ENCODE peak calls at places on chromosomes 3 and 15, in five cellular contexts. One of them, this sample, is unnamed.

GRCh38 chr15:66039117-66039860 is 170.0 kb downstream of the RAB11A start:
- DNase-seq in brain microvascular endothelial cell: no peak
- DNase-seq in BJ: no peak
- DNase-seq in Jurkat, Clone E6-1: no peak
- DNase-seq in A673: no peak
- DNase-seq in this sample: no peak

GRCh38 chr3:42892169-42892568 is 13.8 kb upstream of the ZNF662 start:
- DNase-seq in brain microvascular endothelial cell: no peak
- DNase-seq in BJ: no peak
- DNase-seq in Jurkat, Clone E6-1: no peak
- DNase-seq in A673: no peak
- DNase-seq in this sample: no peak

GRCh38 chr3:58962816-58963215 is 87.0 kb downstream of the CFAP20DC start:
- DNase-seq in brain microvascular endothelial cell: no peak
- DNase-seq in BJ: no peak
- DNase-seq in Jurkat, Clone E6-1: no peak
- DNase-seq in A673: no peak
- DNase-seq in this sample: peak

GRCh38 chr3:13233487-13234154 is 160.4 kb upstream of the IQSEC1 start:
- DNase-seq in brain microvascular endothelial cell: no peak
- DNase-seq in BJ: no peak
- DNase-seq in Jurkat, Clone E6-1: peak
- DNase-seq in A673: peak
- DNase-seq in this sample: no peak

GRCh38 chr15:101058735-101059134 is 139.6 kb downstream of the LRRK1 start:
- DNase-seq in brain microvascular endothelial cell: no peak
- DNase-seq in BJ: no peak
- DNase-seq in Jurkat, Clone E6-1: no peak
- DNase-seq in A673: no peak
- DNase-seq in this sample: no peak

GRCh38 chr3:127800508-127800907 is 21.8 kb downstream of the MGLL start:
- DNase-seq in brain microvascular endothelial cell: peak
- DNase-seq in BJ: no peak
- DNase-seq in Jurkat, Clone E6-1: peak
- DNase-seq in A673: no peak
- DNase-seq in this sample: no peak

GRCh38 chr3:161217496-161217895 is 3.6 kb upstream of the NMD3 start:
- DNase-seq in brain microvascular endothelial cell: peak
- DNase-seq in BJ: no peak
- DNase-seq in Jurkat, Clone E6-1: no peak
- DNase-seq in A673: peak
- DNase-seq in this sample: no peak

GRCh38 chr15:41284425-41285177 is 47.8 kb downstream of the OIP5 start:
- DNase-seq in brain microvascular endothelial cell: no peak
- DNase-seq in BJ: no peak
- DNase-seq in Jurkat, Clone E6-1: no peak
- DNase-seq in A673: peak
- DNase-seq in this sample: no peak

GRCh38 chr3:2078821-2079220 is 19.8 kb upstream of the CNTN4 start:
- DNase-seq in brain microvascular endothelial cell: no peak
- DNase-seq in BJ: no peak
- DNase-seq in Jurkat, Clone E6-1: no peak
- DNase-seq in A673: no peak
- DNase-seq in this sample: no peak

GRCh38 chr15:45205192-45205591 is 17.4 kb upstream of the SHF start:
- DNase-seq in brain microvascular endothelial cell: peak
- DNase-seq in BJ: no peak
- DNase-seq in Jurkat, Clone E6-1: peak
- DNase-seq in A673: peak
- DNase-seq in this sample: peak

GRCh38 chr3:96760956-96761355 is 53.4 kb upstream of the EPHA6 start:
- DNase-seq in brain microvascular endothelial cell: no peak
- DNase-seq in BJ: no peak
- DNase-seq in Jurkat, Clone E6-1: no peak
- DNase-seq in A673: no peak
- DNase-seq in this sample: no peak

GRCh38 chr15:42108189-42108588 is 13.8 kb upstream of the PLA2G4D start:
- DNase-seq in brain microvascular endothelial cell: no peak
- DNase-seq in BJ: no peak
- DNase-seq in Jurkat, Clone E6-1: no peak
- DNase-seq in A673: no peak
- DNase-seq in this sample: no peak

GRCh38 chr3:20698896-20699295 is 512.9 kb upstream of the SGO1 start:
- DNase-seq in brain microvascular endothelial cell: no peak
- DNase-seq in BJ: no peak
- DNase-seq in Jurkat, Clone E6-1: no peak
- DNase-seq in A673: no peak
- DNase-seq in this sample: no peak

GRCh38 chr3:185900228-185900627 is 37.6 kb downstream of the TRA2B start:
- DNase-seq in brain microvascular endothelial cell: peak
- DNase-seq in BJ: peak
- DNase-seq in Jurkat, Clone E6-1: no peak
- DNase-seq in A673: peak
- DNase-seq in this sample: peak

GRCh38 chr15:80343610-80344009 is 60.6 kb upstream of the ARNT2 start:
- DNase-seq in brain microvascular endothelial cell: no peak
- DNase-seq in BJ: no peak
- DNase-seq in Jurkat, Clone E6-1: no peak
- DNase-seq in A673: no peak
- DNase-seq in this sample: no peak

DNA sequence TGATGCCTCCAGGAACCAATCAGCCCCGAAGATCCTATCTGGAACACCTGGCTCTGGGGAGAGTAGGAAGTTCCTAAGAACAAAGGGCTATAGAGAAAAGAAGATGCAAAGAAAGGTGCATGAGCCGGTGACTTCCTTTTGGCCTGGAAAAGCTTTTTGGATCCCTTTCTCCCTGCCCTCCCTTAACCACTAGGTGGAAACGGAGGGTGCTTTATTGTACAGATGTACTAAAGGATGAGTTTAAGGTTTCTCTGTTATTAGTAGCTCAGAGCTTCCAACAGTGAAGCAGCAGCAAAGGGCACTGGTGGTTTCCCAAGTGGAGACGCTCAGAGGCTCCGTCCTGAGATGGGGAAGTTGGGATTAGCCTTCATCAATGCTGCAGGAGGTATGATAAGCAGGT is 6.0 kb upstream of the ADGRG7 start:
- DNase-seq in brain microvascular endothelial cell: peak
- DNase-seq in BJ: no peak
- DNase-seq in Jurkat, Clone E6-1: no peak
- DNase-seq in A673: peak
- DNase-seq in this sample: no peak
- H3K4me3 ChIP-seq in brain microvascular endothelial cell: no peak
- H3K4me3 ChIP-seq in BJ: no peak
- H3K4me3 ChIP-seq in Jurkat, Clone E6-1: no peak
- H3K4me3 ChIP-seq in A673: peak
- H3K4me3 ChIP-seq in this sample: no peak

GRCh38 chr3:72272356-72272755 is 487.4 kb upstream of the PROK2 start:
- DNase-seq in brain microvascular endothelial cell: no peak
- DNase-seq in BJ: no peak
- DNase-seq in Jurkat, Clone E6-1: no peak
- DNase-seq in A673: no peak
- DNase-seq in this sample: no peak

GRCh38 chr3:72271923-72272322 is 487.0 kb upstream of the PROK2 start:
- DNase-seq in brain microvascular endothelial cell: no peak
- DNase-seq in BJ: no peak
- DNase-seq in Jurkat, Clone E6-1: no peak
- DNase-seq in A673: no peak
- DNase-seq in this sample: no peak

GRCh38 chr3:72274511-72275295 is 489.8 kb upstream of the PROK2 start:
- DNase-seq in brain microvascular endothelial cell: peak
- DNase-seq in BJ: peak
- DNase-seq in Jurkat, Clone E6-1: no peak
- DNase-seq in A673: peak
- DNase-seq in this sample: peak

GRCh38 chr3:72275296-72275820 is 490.4 kb upstream of the PROK2 start:
- DNase-seq in brain microvascular endothelial cell: no peak
- DNase-seq in BJ: no peak
- DNase-seq in Jurkat, Clone E6-1: no peak
- DNase-seq in A673: no peak
- DNase-seq in this sample: no peak

DNA sequence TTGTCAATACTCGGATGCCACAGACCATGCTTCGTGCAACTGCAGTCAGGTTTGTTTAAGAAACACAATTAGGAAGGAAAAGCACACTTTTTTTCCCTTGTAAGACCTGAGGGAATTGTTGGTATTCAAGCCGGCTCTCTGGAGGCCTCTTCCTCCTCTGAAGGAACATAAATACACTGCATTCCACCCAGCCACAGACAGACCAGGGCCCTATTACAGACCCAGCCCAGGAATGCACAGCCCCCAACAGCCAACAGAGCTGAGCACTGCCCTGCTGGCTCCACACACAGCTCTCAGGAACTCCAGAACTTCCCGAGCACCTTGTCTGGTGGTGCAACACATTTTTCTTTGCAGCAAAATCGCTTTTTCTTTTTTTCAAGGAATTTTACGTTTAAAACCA is 488.7 kb upstream of the PROK2 start:
- DNase-seq in brain microvascular endothelial cell: peak
- DNase-seq in BJ: peak
- DNase-seq in Jurkat, Clone E6-1: no peak
- DNase-seq in A673: no peak
- DNase-seq in this sample: peak
- H3K4me3 ChIP-seq in brain microvascular endothelial cell: no peak
- H3K4me3 ChIP-seq in BJ: no peak
- H3K4me3 ChIP-seq in Jurkat, Clone E6-1: no peak
- H3K4me3 ChIP-seq in A673: no peak
- H3K4me3 ChIP-seq in this sample: no peak

DNA sequence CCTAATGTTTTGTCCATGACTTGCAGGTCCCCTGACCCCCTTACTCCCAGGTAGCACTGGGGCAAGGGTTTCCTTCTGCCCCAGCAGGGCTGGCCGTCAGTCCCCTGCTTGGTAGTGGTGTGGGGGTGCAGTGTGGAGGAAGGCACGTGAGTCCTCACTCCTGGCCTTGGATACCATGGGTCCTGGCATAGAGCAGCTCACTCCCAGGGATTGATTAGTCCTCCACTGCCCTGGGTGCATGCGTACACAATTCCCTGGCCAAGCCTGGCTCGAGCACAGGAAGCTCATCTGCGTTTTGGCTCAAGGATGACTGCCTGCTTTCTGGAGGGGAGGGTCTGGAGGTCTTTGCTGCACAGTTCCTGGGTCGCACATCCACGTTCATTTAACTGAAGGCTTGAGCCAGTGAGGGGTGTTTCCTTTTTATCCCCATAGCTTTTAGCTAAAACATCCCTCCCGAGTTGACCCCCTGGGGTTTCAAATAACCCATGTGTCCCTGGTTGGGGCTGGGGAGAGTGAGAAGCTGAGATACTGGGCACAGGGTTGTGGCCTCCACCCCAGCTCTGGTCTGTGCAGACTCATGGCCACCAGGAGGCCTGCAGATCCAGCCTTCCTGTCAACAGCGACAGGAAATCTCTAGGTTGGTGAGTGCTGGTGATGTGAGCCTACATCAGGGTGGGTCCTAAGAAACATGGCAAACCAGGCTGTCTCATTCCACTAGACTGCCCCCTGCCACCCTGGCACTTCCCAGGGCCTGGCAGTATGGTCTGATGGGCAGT is 11.5 kb downstream of the HEMK1 start:
- DNase-seq in brain microvascular endothelial cell: no peak
- DNase-seq in BJ: no peak
- DNase-seq in Jurkat, Clone E6-1: no peak
- DNase-seq in A673: no peak
- DNase-seq in this sample: no peak
- H3K4me3 ChIP-seq in brain microvascular endothelial cell: no peak
- H3K4me3 ChIP-seq in BJ: no peak
- H3K4me3 ChIP-seq in Jurkat, Clone E6-1: no peak
- H3K4me3 ChIP-seq in A673: no peak
- H3K4me3 ChIP-seq in this sample: no peak

DNA sequence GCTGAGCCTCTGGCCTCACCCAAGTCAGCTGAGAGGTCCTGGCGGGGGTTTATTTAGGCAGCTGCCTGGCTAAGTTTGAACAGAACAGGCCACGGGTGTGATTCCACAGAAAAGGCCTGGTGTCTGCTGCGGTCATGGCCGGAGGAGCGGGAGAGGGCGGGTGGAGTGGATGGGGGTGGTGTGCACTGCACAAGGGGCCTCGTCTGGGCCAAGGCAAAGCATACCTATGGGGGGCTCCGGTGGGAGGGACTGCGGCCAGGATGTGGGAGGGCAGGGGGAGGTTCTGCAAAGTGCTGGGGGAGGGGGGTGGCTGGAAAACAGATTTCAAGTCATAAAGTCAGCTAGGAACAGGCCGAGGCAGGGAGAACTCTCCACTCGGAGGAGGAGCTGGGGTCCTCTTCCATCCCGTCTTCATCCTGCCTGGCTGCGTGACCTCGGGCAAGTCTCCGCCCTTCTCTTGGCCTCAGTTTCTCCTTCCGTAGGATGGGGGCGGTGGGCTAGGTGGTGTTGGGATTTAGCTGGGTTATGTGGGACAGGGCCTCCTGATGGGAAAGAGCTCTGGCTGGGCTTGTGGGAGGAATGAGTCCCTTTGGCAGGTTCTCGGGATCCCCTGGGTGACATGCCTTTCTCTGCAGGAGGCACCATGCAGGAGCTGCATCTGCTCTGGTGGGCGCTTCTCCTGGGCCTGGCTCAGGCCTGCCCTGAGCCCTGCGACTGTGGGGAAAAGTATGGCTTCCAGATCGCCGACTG is 881 bp downstream of the ISLR start:
- DNase-seq in brain microvascular endothelial cell: no peak
- DNase-seq in BJ: no peak
- DNase-seq in Jurkat, Clone E6-1: no peak
- DNase-seq in A673: no peak
- DNase-seq in this sample: no peak
- H3K4me3 ChIP-seq in brain microvascular endothelial cell: no peak
- H3K4me3 ChIP-seq in BJ: peak
- H3K4me3 ChIP-seq in Jurkat, Clone E6-1: no peak
- H3K4me3 ChIP-seq in A673: no peak
- H3K4me3 ChIP-seq in this sample: peak

GRCh38 chr3:31873254-31873653 is 107.8 kb downstream of the OSBPL10 start:
- DNase-seq in brain microvascular endothelial cell: no peak
- DNase-seq in BJ: no peak
- DNase-seq in Jurkat, Clone E6-1: no peak
- DNase-seq in A673: no peak
- DNase-seq in this sample: no peak
- H3K4me3 ChIP-seq in brain microvascular endothelial cell: no peak
- H3K4me3 ChIP-seq in BJ: no peak
- H3K4me3 ChIP-seq in Jurkat, Clone E6-1: no peak
- H3K4me3 ChIP-seq in A673: no peak
- H3K4me3 ChIP-seq in this sample: no peak